ENCODE peak calls at places on chromosomes 12 and 14, in ten cellular contexts. One of them, this sample, is unnamed.

GRCh38 chr12:119877639-119877948 is 474 bp upstream of the CIT start:
- DNase-seq in AG08396: no peak
- DNase-seq in stimulated activated CD4-positive, alpha-beta T cell treated with anti-CD3 and anti-CD28 coated beads, Interleukin-4, amount 100 ng/mL, for 24 hours: no peak
- DNase-seq in T-cell: no peak
- DNase-seq in HCT116: no peak
- DNase-seq in activated CD4-positive, alpha-beta T cell treated with anti-CD3 and anti-CD28 coated beads for 1 hour: no peak
- DNase-seq in hypothalamus: no peak
- DNase-seq in stimulated activated naive B cell treated with anti-CD40 and anti-IgM and Interleukin-4, amounts not matched to agents 10 μg/mL and 1 μg/mL and 100 μg/mL, for 72 hours: no peak
- DNase-seq in left ventricle myocardium superior: no peak
- DNase-seq in activated CD8-positive, alpha-beta T cell treated with anti-CD3 and anti-CD28 coated beads, Interleukin-2, amount 10 ng/mL, durations not matched to agents 7 days and 5 days: no peak
- DNase-seq in this sample: no peak

GRCh38 chr12:125330645-125331341 is 265.6 kb downstream of the AACS start:
- DNase-seq in stimulated activated CD4-positive, alpha-beta T cell treated with anti-CD3 and anti-CD28 coated beads, Interleukin-4, amount 100 ng/mL, for 24 hours: peak; percentile 21
- DNase-seq in stimulated activated naive B cell treated with anti-CD40 and anti-IgM and Interleukin-4, amounts not matched to agents 10 μg/mL and 1 μg/mL and 100 μg/mL, for 72 hours: peak; percentile 47
- DNase-seq in activated CD8-positive, alpha-beta T cell treated with anti-CD3 and anti-CD28 coated beads, Interleukin-2, amount 10 ng/mL, durations not matched to agents 7 days and 5 days: peak; percentile 63
- DNase-seq in hypothalamus: peak; percentile 29
- DNase-seq in activated CD4-positive, alpha-beta T cell treated with anti-CD3 and anti-CD28 coated beads for 1 hour: peak; percentile 10
- DNase-seq in AG08396: peak; percentile 79
- DNase-seq in T-cell: peak; percentile 11
- DNase-seq in left ventricle myocardium superior: peak; percentile 80
- DNase-seq in HCT116: peak; percentile 8
- DNase-seq in this sample: no peak

GRCh38 chr12:30880061-30880460 is 46.5 kb upstream of the TSPAN11 start:
- DNase-seq in stimulated activated CD4-positive, alpha-beta T cell treated with anti-CD3 and anti-CD28 coated beads, Interleukin-4, amount 100 ng/mL, for 24 hours: no peak
- DNase-seq in T-cell: no peak
- DNase-seq in activated CD4-positive, alpha-beta T cell treated with anti-CD3 and anti-CD28 coated beads for 1 hour: no peak
- DNase-seq in HCT116: no peak
- DNase-seq in AG08396: no peak
- DNase-seq in left ventricle myocardium superior: no peak
- DNase-seq in stimulated activated naive B cell treated with anti-CD40 and anti-IgM and Interleukin-4, amounts not matched to agents 10 μg/mL and 1 μg/mL and 100 μg/mL, for 72 hours: no peak
- DNase-seq in activated CD8-positive, alpha-beta T cell treated with anti-CD3 and anti-CD28 coated beads, Interleukin-2, amount 10 ng/mL, durations not matched to agents 7 days and 5 days: no peak
- DNase-seq in hypothalamus: no peak
- DNase-seq in this sample: no peak

GRCh38 chr12:2013527-2014223 is 9.4 kb upstream of the DCP1B start:
- DNase-seq in activated CD4-positive, alpha-beta T cell treated with anti-CD3 and anti-CD28 coated beads for 1 hour: no peak
- DNase-seq in hypothalamus: no peak
- DNase-seq in T-cell: no peak
- DNase-seq in activated CD8-positive, alpha-beta T cell treated with anti-CD3 and anti-CD28 coated beads, Interleukin-2, amount 10 ng/mL, durations not matched to agents 7 days and 5 days: no peak
- DNase-seq in left ventricle myocardium superior: peak; percentile 66
- DNase-seq in HCT116: no peak
- DNase-seq in AG08396: no peak
- DNase-seq in stimulated activated naive B cell treated with anti-CD40 and anti-IgM and Interleukin-4, amounts not matched to agents 10 μg/mL and 1 μg/mL and 100 μg/mL, for 72 hours: no peak
- DNase-seq in stimulated activated CD4-positive, alpha-beta T cell treated with anti-CD3 and anti-CD28 coated beads, Interleukin-4, amount 100 ng/mL, for 24 hours: no peak
- DNase-seq in this sample: no peak

GRCh38 chr12:132154941-132155770 is 10.9 kb downstream of the NOC4L start:
- DNase-seq in stimulated activated naive B cell treated with anti-CD40 and anti-IgM and Interleukin-4, amounts not matched to agents 10 μg/mL and 1 μg/mL and 100 μg/mL, for 72 hours: no peak
- DNase-seq in stimulated activated CD4-positive, alpha-beta T cell treated with anti-CD3 and anti-CD28 coated beads, Interleukin-4, amount 100 ng/mL, for 24 hours: no peak
- DNase-seq in hypothalamus: no peak
- DNase-seq in activated CD8-positive, alpha-beta T cell treated with anti-CD3 and anti-CD28 coated beads, Interleukin-2, amount 10 ng/mL, durations not matched to agents 7 days and 5 days: peak; percentile 57
- DNase-seq in left ventricle myocardium superior: peak; percentile 26
- DNase-seq in HCT116: no peak
- DNase-seq in AG08396: no peak
- DNase-seq in T-cell: no peak
- DNase-seq in activated CD4-positive, alpha-beta T cell treated with anti-CD3 and anti-CD28 coated beads for 1 hour: no peak
- DNase-seq in this sample: no peak

GRCh38 chr12:10669533-10669932 is 4.3 kb downstream of the STYK1 start:
- DNase-seq in AG08396: no peak
- DNase-seq in left ventricle myocardium superior: no peak
- DNase-seq in activated CD8-positive, alpha-beta T cell treated with anti-CD3 and anti-CD28 coated beads, Interleukin-2, amount 10 ng/mL, durations not matched to agents 7 days and 5 days: no peak
- DNase-seq in T-cell: no peak
- DNase-seq in stimulated activated CD4-positive, alpha-beta T cell treated with anti-CD3 and anti-CD28 coated beads, Interleukin-4, amount 100 ng/mL, for 24 hours: no peak
- DNase-seq in hypothalamus: no peak
- DNase-seq in activated CD4-positive, alpha-beta T cell treated with anti-CD3 and anti-CD28 coated beads for 1 hour: no peak
- DNase-seq in stimulated activated naive B cell treated with anti-CD40 and anti-IgM and Interleukin-4, amounts not matched to agents 10 μg/mL and 1 μg/mL and 100 μg/mL, for 72 hours: no peak
- DNase-seq in HCT116: no peak
- DNase-seq in this sample: no peak

GRCh38 chr12:75884465-75884985 is 147.1 kb downstream of the PHLDA1 start:
- DNase-seq in hypothalamus: no peak
- DNase-seq in activated CD4-positive, alpha-beta T cell treated with anti-CD3 and anti-CD28 coated beads for 1 hour: no peak
- DNase-seq in T-cell: no peak
- DNase-seq in HCT116: no peak
- DNase-seq in stimulated activated naive B cell treated with anti-CD40 and anti-IgM and Interleukin-4, amounts not matched to agents 10 μg/mL and 1 μg/mL and 100 μg/mL, for 72 hours: no peak
- DNase-seq in AG08396: no peak
- DNase-seq in stimulated activated CD4-positive, alpha-beta T cell treated with anti-CD3 and anti-CD28 coated beads, Interleukin-4, amount 100 ng/mL, for 24 hours: no peak
- DNase-seq in left ventricle myocardium superior: no peak
- DNase-seq in activated CD8-positive, alpha-beta T cell treated with anti-CD3 and anti-CD28 coated beads, Interleukin-2, amount 10 ng/mL, durations not matched to agents 7 days and 5 days: no peak
- DNase-seq in this sample: no peak

GRCh38 chr14:69886843-69887242 is 7.6 kb downstream of the SMOC1 start:
- DNase-seq in stimulated activated CD4-positive, alpha-beta T cell treated with anti-CD3 and anti-CD28 coated beads, Interleukin-4, amount 100 ng/mL, for 24 hours: no peak
- DNase-seq in left ventricle myocardium superior: no peak
- DNase-seq in activated CD8-positive, alpha-beta T cell treated with anti-CD3 and anti-CD28 coated beads, Interleukin-2, amount 10 ng/mL, durations not matched to agents 7 days and 5 days: no peak
- DNase-seq in AG08396: peak; percentile 48
- DNase-seq in HCT116: no peak
- DNase-seq in stimulated activated naive B cell treated with anti-CD40 and anti-IgM and Interleukin-4, amounts not matched to agents 10 μg/mL and 1 μg/mL and 100 μg/mL, for 72 hours: no peak
- DNase-seq in activated CD4-positive, alpha-beta T cell treated with anti-CD3 and anti-CD28 coated beads for 1 hour: no peak
- DNase-seq in hypothalamus: no peak
- DNase-seq in T-cell: no peak
- DNase-seq in this sample: no peak

GRCh38 chr12:6450869-6451347 is 934 bp upstream of the TAPBPL start:
- DNase-seq in left ventricle myocardium superior: no peak
- DNase-seq in activated CD4-positive, alpha-beta T cell treated with anti-CD3 and anti-CD28 coated beads for 1 hour: no peak
- DNase-seq in HCT116: no peak
- DNase-seq in stimulated activated naive B cell treated with anti-CD40 and anti-IgM and Interleukin-4, amounts not matched to agents 10 μg/mL and 1 μg/mL and 100 μg/mL, for 72 hours: no peak
- DNase-seq in T-cell: no peak
- DNase-seq in activated CD8-positive, alpha-beta T cell treated with anti-CD3 and anti-CD28 coated beads, Interleukin-2, amount 10 ng/mL, durations not matched to agents 7 days and 5 days: no peak
- DNase-seq in AG08396: peak; percentile 21
- DNase-seq in stimulated activated CD4-positive, alpha-beta T cell treated with anti-CD3 and anti-CD28 coated beads, Interleukin-4, amount 100 ng/mL, for 24 hours: no peak
- DNase-seq in hypothalamus: no peak
- DNase-seq in this sample: no peak

GRCh38 chr12:112967858-112968257 is 10.5 kb upstream of the OAS2 start:
- DNase-seq in activated CD8-positive, alpha-beta T cell treated with anti-CD3 and anti-CD28 coated beads, Interleukin-2, amount 10 ng/mL, durations not matched to agents 7 days and 5 days: no peak
- DNase-seq in T-cell: no peak
- DNase-seq in stimulated activated naive B cell treated with anti-CD40 and anti-IgM and Interleukin-4, amounts not matched to agents 10 μg/mL and 1 μg/mL and 100 μg/mL, for 72 hours: no peak
- DNase-seq in AG08396: no peak
- DNase-seq in left ventricle myocardium superior: no peak
- DNase-seq in stimulated activated CD4-positive, alpha-beta T cell treated with anti-CD3 and anti-CD28 coated beads, Interleukin-4, amount 100 ng/mL, for 24 hours: no peak
- DNase-seq in activated CD4-positive, alpha-beta T cell treated with anti-CD3 and anti-CD28 coated beads for 1 hour: no peak
- DNase-seq in hypothalamus: no peak
- DNase-seq in HCT116: no peak
- DNase-seq in this sample: no peak

GRCh38 chr12:71438670-71439361 is 782 bp upstream of the LGR5 start:
- DNase-seq in AG08396: peak; percentile 26
- DNase-seq in HCT116: no peak
- DNase-seq in activated CD4-positive, alpha-beta T cell treated with anti-CD3 and anti-CD28 coated beads for 1 hour: no peak
- DNase-seq in stimulated activated naive B cell treated with anti-CD40 and anti-IgM and Interleukin-4, amounts not matched to agents 10 μg/mL and 1 μg/mL and 100 μg/mL, for 72 hours: no peak
- DNase-seq in stimulated activated CD4-positive, alpha-beta T cell treated with anti-CD3 and anti-CD28 coated beads, Interleukin-4, amount 100 ng/mL, for 24 hours: no peak
- DNase-seq in left ventricle myocardium superior: no peak
- DNase-seq in activated CD8-positive, alpha-beta T cell treated with anti-CD3 and anti-CD28 coated beads, Interleukin-2, amount 10 ng/mL, durations not matched to agents 7 days and 5 days: no peak
- DNase-seq in T-cell: no peak
- DNase-seq in hypothalamus: no peak
- DNase-seq in this sample: no peak

GRCh38 chr12:46177842-46178608 is 90.8 kb downstream of the SLC38A1 start:
- DNase-seq in stimulated activated naive B cell treated with anti-CD40 and anti-IgM and Interleukin-4, amounts not matched to agents 10 μg/mL and 1 μg/mL and 100 μg/mL, for 72 hours: no peak
- DNase-seq in hypothalamus: no peak
- DNase-seq in activated CD8-positive, alpha-beta T cell treated with anti-CD3 and anti-CD28 coated beads, Interleukin-2, amount 10 ng/mL, durations not matched to agents 7 days and 5 days: no peak
- DNase-seq in AG08396: no peak
- DNase-seq in left ventricle myocardium superior: no peak
- DNase-seq in T-cell: no peak
- DNase-seq in HCT116: no peak
- DNase-seq in activated CD4-positive, alpha-beta T cell treated with anti-CD3 and anti-CD28 coated beads for 1 hour: no peak
- DNase-seq in stimulated activated CD4-positive, alpha-beta T cell treated with anti-CD3 and anti-CD28 coated beads, Interleukin-4, amount 100 ng/mL, for 24 hours: no peak
- DNase-seq in this sample: no peak

GRCh38 chr12:106901276-106901675 is 54.4 kb upstream of the TMEM263 start:
- DNase-seq in AG08396: no peak
- DNase-seq in left ventricle myocardium superior: no peak
- DNase-seq in stimulated activated naive B cell treated with anti-CD40 and anti-IgM and Interleukin-4, amounts not matched to agents 10 μg/mL and 1 μg/mL and 100 μg/mL, for 72 hours: no peak
- DNase-seq in hypothalamus: no peak
- DNase-seq in T-cell: no peak
- DNase-seq in HCT116: no peak
- DNase-seq in stimulated activated CD4-positive, alpha-beta T cell treated with anti-CD3 and anti-CD28 coated beads, Interleukin-4, amount 100 ng/mL, for 24 hours: no peak
- DNase-seq in activated CD8-positive, alpha-beta T cell treated with anti-CD3 and anti-CD28 coated beads, Interleukin-2, amount 10 ng/mL, durations not matched to agents 7 days and 5 days: no peak
- DNase-seq in activated CD4-positive, alpha-beta T cell treated with anti-CD3 and anti-CD28 coated beads for 1 hour: no peak
- DNase-seq in this sample: no peak

GRCh38 chr12:40012709-40013108 is 93.2 kb downstream of the SLC2A13 start:
- DNase-seq in activated CD8-positive, alpha-beta T cell treated with anti-CD3 and anti-CD28 coated beads, Interleukin-2, amount 10 ng/mL, durations not matched to agents 7 days and 5 days: no peak
- DNase-seq in stimulated activated naive B cell treated with anti-CD40 and anti-IgM and Interleukin-4, amounts not matched to agents 10 μg/mL and 1 μg/mL and 100 μg/mL, for 72 hours: no peak
- DNase-seq in AG08396: no peak
- DNase-seq in HCT116: no peak
- DNase-seq in T-cell: no peak
- DNase-seq in activated CD4-positive, alpha-beta T cell treated with anti-CD3 and anti-CD28 coated beads for 1 hour: no peak
- DNase-seq in left ventricle myocardium superior: no peak
- DNase-seq in stimulated activated CD4-positive, alpha-beta T cell treated with anti-CD3 and anti-CD28 coated beads, Interleukin-4, amount 100 ng/mL, for 24 hours: no peak
- DNase-seq in hypothalamus: no peak
- DNase-seq in this sample: no peak

GRCh38 chr14:64405295-64405694 is 17.1 kb downstream of the MTHFD1 start:
- DNase-seq in AG08396: no peak
- DNase-seq in stimulated activated CD4-positive, alpha-beta T cell treated with anti-CD3 and anti-CD28 coated beads, Interleukin-4, amount 100 ng/mL, for 24 hours: no peak
- DNase-seq in hypothalamus: no peak
- DNase-seq in activated CD8-positive, alpha-beta T cell treated with anti-CD3 and anti-CD28 coated beads, Interleukin-2, amount 10 ng/mL, durations not matched to agents 7 days and 5 days: no peak
- DNase-seq in HCT116: no peak
- DNase-seq in activated CD4-positive, alpha-beta T cell treated with anti-CD3 and anti-CD28 coated beads for 1 hour: no peak
- DNase-seq in left ventricle myocardium superior: no peak
- DNase-seq in T-cell: no peak
- DNase-seq in stimulated activated naive B cell treated with anti-CD40 and anti-IgM and Interleukin-4, amounts not matched to agents 10 μg/mL and 1 μg/mL and 100 μg/mL, for 72 hours: no peak
- DNase-seq in this sample: no peak

This sample was measured in GM04504.